ENCODE peak calls at places on chromosomes 2 and 18, in eight cellular contexts. X is prostate gland, F is GM12892, N is sigmoid colon, D is A549, G is lower leg skin, I is HepG2, E is Peyer's patch. M is an unnamed sample.

GRCh38 chr18:54149078-54149697 is 75.3 kb downstream of the MBD2 start:
- DNase-seq in I (peak), D (peak), E (no peak), N (no peak), X (no peak), G (no peak), F (no peak), M (no peak)

GRCh38 chr2:137862651-137863050 is 101.6 kb upstream of the HNMT start:
- DNase-seq in D (no peak), N (no peak), X (no peak), E (no peak), I (no peak), G (no peak), F (no peak), M (no peak)

GRCh38 chr18:80187956-80188642 is 59.2 kb downstream of the PARD6G start:
- DNase-seq in F (no peak), I (no peak), E (no peak), N (no peak), D (no peak), X (no peak), G (peak), M (peak)

GRCh38 chr2:142472382-142472781 is 341.6 kb upstream of the LRP1B start:
- DNase-seq in X (no peak), F (no peak), D (no peak), E (no peak), I (peak), N (no peak), G (no peak), M (no peak)

GRCh38 chr2:49811502-49811901 is 657.2 kb upstream of the FSHR start:
- DNase-seq in D (no peak), G (no peak), X (no peak), N (no peak), F (no peak), E (no peak), I (no peak), M (no peak)

GRCh38 chr2:239809391-239809790 is 215.8 kb downstream of the NDUFA10 start:
- DNase-seq in X (no peak), N (peak), G (peak), D (no peak), F (no peak), I (no peak), E (peak), M (peak)

GRCh38 chr2:225366731-225367130 is 32.8 kb upstream of the NYAP2 start:
- DNase-seq in N (no peak), I (no peak), E (no peak), F (no peak), X (no peak), G (no peak), D (no peak), M (no peak)

GRCh38 chr2:209095432-209095831 is 328.4 kb upstream of the MAP2 start:
- DNase-seq in N (no peak), F (no peak), D (no peak), X (no peak), E (no peak), I (no peak), G (no peak), M (no peak)

GRCh38 chr2:177332041-177332991 is 60.3 kb upstream of the AGPS start:
- DNase-seq in X (peak), G (no peak), F (no peak), D (peak), E (peak), I (peak), N (peak), M (no peak)

GRCh38 chr2:160430001-160430344 is 63.6 kb downstream of the RBMS1 start:
- DNase-seq in N (no peak), G (no peak), I (no peak), D (no peak), X (no peak), F (no peak), E (no peak), M (no peak)

GRCh38 chr2:74458132-74458956 is at the start of gene WBP1:
- DNase-seq in I (peak), G (peak), E (peak), N (peak), X (peak), F (peak), D (peak), M (peak)

GRCh38 chr2:234436482-234436837 is 60.4 kb downstream of the ARL4C start:
- DNase-seq in I (no peak), G (no peak), N (no peak), F (no peak), D (no peak), X (no peak), E (no peak), M (no peak)

GRCh38 chr2:147711031-147711430 is 133.8 kb upstream of the ACVR2A start:
- DNase-seq in N (no peak), F (no peak), I (no peak), E (no peak), D (no peak), G (no peak), X (no peak), M (no peak)

GRCh38 chr18:28854964-28855363 is 678.0 kb upstream of the CDH2 start:
- DNase-seq in E (no peak), D (no peak), I (no peak), F (no peak), G (no peak), N (no peak), X (no peak), M (no peak)

GRCh38 chr2:70440621-70441020 is 113.0 kb downstream of the TGFA start:
- DNase-seq in F (no peak), I (no peak), D (no peak), G (no peak), N (no peak), E (no peak), X (no peak), M (no peak)

GRCh38 chr18:46668135-46668534 is 11.1 kb upstream of the LOXHD1 start:
- DNase-seq in D (no peak), F (no peak), E (no peak), I (no peak), X (no peak), G (no peak), N (peak), M (no peak)

GRCh38 chr18:46668694-46669093 is 11.7 kb upstream of the LOXHD1 start:
- DNase-seq in F (no peak), G (no peak), E (no peak), I (no peak), D (no peak), N (no peak), X (no peak), M (no peak)

GRCh38 chr18:46659484-46659883 is 2.5 kb upstream of the LOXHD1 start:
- DNase-seq in G (no peak), F (no peak), I (no peak), N (no peak), D (no peak), E (no peak), X (no peak), M (no peak)

GRCh38 chr18:46660955-46661749 is 4.1 kb upstream of the LOXHD1 start:
- DNase-seq in X (no peak), G (no peak), I (peak), D (peak), N (no peak), F (no peak), E (no peak), M (no peak)

DNA sequence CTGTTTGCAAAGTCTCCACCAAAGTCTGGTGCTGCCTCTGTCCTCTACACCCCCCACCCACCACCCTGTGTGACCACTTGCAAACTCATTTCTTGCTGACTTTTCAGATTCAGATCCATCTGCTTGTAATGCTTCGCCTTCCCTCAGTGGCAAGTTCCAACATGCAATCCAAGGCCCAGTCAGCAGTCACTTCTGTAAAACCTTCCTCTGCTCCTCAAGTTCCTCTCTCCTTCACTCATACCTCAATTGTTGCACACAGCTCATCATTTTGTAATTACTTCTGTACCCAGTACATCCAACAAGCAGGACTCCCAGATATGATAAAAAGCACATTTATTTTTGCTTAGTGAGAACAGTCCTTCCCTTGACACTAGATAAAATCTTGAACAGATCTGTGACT is 6.5 kb upstream of the LOXHD1 start:
- DNase-seq in X (no peak), F (no peak), E (no peak), I (no peak), G (no peak), D (no peak), N (no peak), M (no peak)
- TF ChIP-seq POLR2A in X (no peak), F (no peak), E (no peak), I (no peak), G (no peak), D (no peak), N (no peak), M (no peak)

DNA sequence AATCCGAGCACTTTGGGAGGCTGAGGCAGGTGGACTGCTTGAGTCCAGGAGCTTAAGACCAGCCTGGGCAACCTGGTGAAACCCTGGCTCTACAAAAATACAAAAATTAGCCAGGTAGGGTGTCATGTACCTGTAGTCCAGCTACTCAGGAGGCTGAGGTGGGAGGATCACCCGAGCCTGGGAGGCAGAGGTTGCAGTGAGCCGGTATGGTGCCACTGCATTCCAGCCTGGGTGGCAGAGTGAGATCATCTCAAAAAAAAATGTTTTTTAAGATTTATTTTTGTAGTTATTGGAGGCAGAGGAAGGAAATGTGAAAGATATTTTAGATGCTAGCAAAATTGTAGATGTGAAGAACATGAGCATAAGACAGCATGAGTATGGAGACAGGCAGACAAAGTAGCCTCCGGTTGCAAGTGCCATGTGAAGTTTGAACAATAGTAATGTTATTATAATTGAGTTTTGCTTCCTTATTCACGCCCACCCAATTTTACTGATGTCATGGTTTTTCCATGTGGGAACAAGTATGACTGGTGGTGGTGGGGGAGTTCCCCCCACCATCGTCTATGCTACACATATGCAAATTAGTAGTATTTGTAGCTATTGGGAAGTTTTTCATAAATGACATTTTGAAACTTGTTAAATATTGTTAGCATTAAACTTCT is 18.0 kb downstream of the REL start:
- DNase-seq in N (no peak), F (no peak), I (no peak), X (no peak), G (no peak), E (no peak), D (no peak), M (no peak)
- TF ChIP-seq POLR2A in N (no peak), F (no peak), I (no peak), X (no peak), G (no peak), E (no peak), D (no peak), M (no peak)

GRCh38 chr18:61890344-61890743 is 2.5 kb downstream of the RNF152 start:
- DNase-seq in G (no peak), F (no peak), E (no peak), I (no peak), X (no peak), N (no peak), D (no peak), M (no peak)
- TF ChIP-seq POLR2A in G (no peak), F (no peak), E (no peak), I (no peak), X (no peak), N (no peak), D (no peak), M (no peak)

GRCh38 chr2:184597571-184597980 is 753 bp upstream of the ZNF804A start:
- DNase-seq in X (no peak), N (no peak), I (no peak), D (no peak), E (peak), G (no peak), F (no peak), M (no peak)
- TF ChIP-seq POLR2A in X (no peak), N (no peak), I (no peak), D (no peak), E (no peak), G (no peak), F (no peak), M (no peak)